ENCODE peak calls at places on chromosomes 1 and 21, in nine cellular contexts. One of them, this sample, is unnamed.

GRCh38 chr1:79726911-79727310 is 720.4 kb upstream of the ADGRL4 start:
- DNase-seq in skeletal muscle cell: no peak
- DNase-seq in Right ventricle myocardium superior: no peak
- DNase-seq in iris pigment epithelial cell: no peak
- DNase-seq in NCI-H2081: no peak
- DNase-seq in foreskin melanocyte: no peak
- DNase-seq in ovary: no peak
- DNase-seq in AG09319: no peak
- DNase-seq in globus pallidus: no peak
- DNase-seq in this sample: no peak

GRCh38 chr1:109793486-109794318 is 30.0 kb upstream of the EPS8L3 start:
- DNase-seq in skeletal muscle cell: peak
- DNase-seq in Right ventricle myocardium superior: no peak
- DNase-seq in iris pigment epithelial cell: peak
- DNase-seq in NCI-H2081: peak
- DNase-seq in foreskin melanocyte: no peak
- DNase-seq in ovary: no peak
- DNase-seq in AG09319: peak
- DNase-seq in globus pallidus: no peak
- DNase-seq in this sample: peak

GRCh38 chr1:234774971-234775370 is 165.0 kb upstream of the IRF2BP2 start:
- DNase-seq in skeletal muscle cell: no peak
- DNase-seq in Right ventricle myocardium superior: no peak
- DNase-seq in iris pigment epithelial cell: peak
- DNase-seq in NCI-H2081: no peak
- DNase-seq in foreskin melanocyte: no peak
- DNase-seq in ovary: no peak
- DNase-seq in AG09319: no peak
- DNase-seq in globus pallidus: no peak
- DNase-seq in this sample: no peak

GRCh38 chr21:14870841-14871126 is 194.0 kb downstream of the NRIP1 start:
- DNase-seq in skeletal muscle cell: no peak
- DNase-seq in Right ventricle myocardium superior: no peak
- DNase-seq in iris pigment epithelial cell: no peak
- DNase-seq in NCI-H2081: no peak
- DNase-seq in foreskin melanocyte: no peak
- DNase-seq in ovary: no peak
- DNase-seq in AG09319: no peak
- DNase-seq in globus pallidus: no peak
- DNase-seq in this sample: no peak

GRCh38 chr1:109713636-109714035 is 1.6 kb downstream of the GSTM5 start:
- DNase-seq in skeletal muscle cell: no peak
- DNase-seq in Right ventricle myocardium superior: no peak
- DNase-seq in iris pigment epithelial cell: no peak
- DNase-seq in NCI-H2081: no peak
- DNase-seq in foreskin melanocyte: no peak
- DNase-seq in ovary: no peak
- DNase-seq in AG09319: no peak
- DNase-seq in globus pallidus: no peak
- DNase-seq in this sample: no peak

GRCh38 chr21:44854391-44854663 is 19.2 kb downstream of the PTTG1IP start:
- DNase-seq in skeletal muscle cell: no peak
- DNase-seq in Right ventricle myocardium superior: peak
- DNase-seq in iris pigment epithelial cell: no peak
- DNase-seq in NCI-H2081: no peak
- DNase-seq in foreskin melanocyte: no peak
- DNase-seq in ovary: no peak
- DNase-seq in AG09319: no peak
- DNase-seq in globus pallidus: no peak
- DNase-seq in this sample: no peak

GRCh38 chr1:71303617-71304041 is 222.8 kb upstream of the ZRANB2 start:
- DNase-seq in skeletal muscle cell: no peak
- DNase-seq in Right ventricle myocardium superior: no peak
- DNase-seq in iris pigment epithelial cell: peak
- DNase-seq in NCI-H2081: no peak
- DNase-seq in foreskin melanocyte: no peak
- DNase-seq in ovary: no peak
- DNase-seq in AG09319: no peak
- DNase-seq in globus pallidus: no peak
- DNase-seq in this sample: peak

GRCh38 chr1:185917646-185918045 is 183.5 kb downstream of the HMCN1 start:
- DNase-seq in skeletal muscle cell: peak
- DNase-seq in Right ventricle myocardium superior: no peak
- DNase-seq in iris pigment epithelial cell: peak
- DNase-seq in NCI-H2081: no peak
- DNase-seq in foreskin melanocyte: peak
- DNase-seq in ovary: no peak
- DNase-seq in AG09319: no peak
- DNase-seq in globus pallidus: no peak
- DNase-seq in this sample: peak

GRCh38 chr1:165376041-165376810 is 19.7 kb upstream of the LMX1A start:
- DNase-seq in skeletal muscle cell: peak
- DNase-seq in Right ventricle myocardium superior: peak
- DNase-seq in iris pigment epithelial cell: peak
- DNase-seq in NCI-H2081: no peak
- DNase-seq in foreskin melanocyte: peak
- DNase-seq in ovary: peak
- DNase-seq in AG09319: peak
- DNase-seq in globus pallidus: peak
- DNase-seq in this sample: peak

GRCh38 chr1:67700692-67701410 is 15.8 kb downstream of the GADD45A start:
- DNase-seq in skeletal muscle cell: no peak
- DNase-seq in Right ventricle myocardium superior: no peak
- DNase-seq in iris pigment epithelial cell: peak
- DNase-seq in NCI-H2081: no peak
- DNase-seq in foreskin melanocyte: peak
- DNase-seq in ovary: no peak
- DNase-seq in AG09319: no peak
- DNase-seq in globus pallidus: no peak
- DNase-seq in this sample: peak

GRCh38 chr21:33402011-33402979 is 918 bp upstream of the IFNGR2 start:
- DNase-seq in skeletal muscle cell: peak
- DNase-seq in Right ventricle myocardium superior: peak
- DNase-seq in iris pigment epithelial cell: peak
- DNase-seq in NCI-H2081: no peak
- DNase-seq in foreskin melanocyte: peak
- DNase-seq in ovary: peak
- DNase-seq in AG09319: no peak
- DNase-seq in globus pallidus: peak
- DNase-seq in this sample: peak

GRCh38 chr1:42949312-42950145 is 9.1 kb downstream of the SLC2A1 start:
- DNase-seq in skeletal muscle cell: no peak
- DNase-seq in Right ventricle myocardium superior: no peak
- DNase-seq in iris pigment epithelial cell: no peak
- DNase-seq in NCI-H2081: no peak
- DNase-seq in foreskin melanocyte: no peak
- DNase-seq in ovary: no peak
- DNase-seq in AG09319: no peak
- DNase-seq in globus pallidus: no peak
- DNase-seq in this sample: no peak